ENCODE peak calls at places on chromosomes 11 and 22, in six cellular contexts. One of them, this sample, is unnamed.

GRCh38 chr11:613369-613968 is 2.3 kb downstream of the IRF7 start:
- DNase-seq in HFF-Myc: no peak
- DNase-seq in CD4-positive, alpha-beta T cell: peak
- DNase-seq in neural progenitor cell: peak
- DNase-seq in A673: peak
- DNase-seq in lower lobe of right lung: peak
- DNase-seq in this sample: peak

GRCh38 chr11:134634897-134635831 is 223.1 kb upstream of the B3GAT1 start:
- DNase-seq in lower lobe of right lung: no peak
- DNase-seq in A673: no peak
- DNase-seq in CD4-positive, alpha-beta T cell: no peak
- DNase-seq in neural progenitor cell: peak
- DNase-seq in HFF-Myc: no peak
- DNase-seq in this sample: peak

GRCh38 chr11:17148536-17148935 is 59.2 kb downstream of the PIK3C2A start:
- DNase-seq in lower lobe of right lung: no peak
- DNase-seq in neural progenitor cell: no peak
- DNase-seq in HFF-Myc: no peak
- DNase-seq in A673: no peak
- DNase-seq in CD4-positive, alpha-beta T cell: no peak
- DNase-seq in this sample: no peak

GRCh38 chr11:78823588-78823987 is 248.9 kb upstream of the NARS2 start:
- DNase-seq in HFF-Myc: no peak
- DNase-seq in lower lobe of right lung: no peak
- DNase-seq in CD4-positive, alpha-beta T cell: no peak
- DNase-seq in neural progenitor cell: no peak
- DNase-seq in A673: no peak
- DNase-seq in this sample: no peak

GRCh38 chr11:20351151-20351550 is 12.4 kb upstream of the HTATIP2 start:
- DNase-seq in neural progenitor cell: no peak
- DNase-seq in CD4-positive, alpha-beta T cell: no peak
- DNase-seq in lower lobe of right lung: no peak
- DNase-seq in HFF-Myc: no peak
- DNase-seq in A673: no peak
- DNase-seq in this sample: no peak

GRCh38 chr22:23557036-23557435 is 23.1 kb downstream of the IGLL1 start:
- DNase-seq in A673: no peak
- DNase-seq in CD4-positive, alpha-beta T cell: no peak
- DNase-seq in lower lobe of right lung: no peak
- DNase-seq in neural progenitor cell: no peak
- DNase-seq in HFF-Myc: no peak
- DNase-seq in this sample: peak

GRCh38 chr11:96424693-96425092 is 34.9 kb downstream of the JRKL start:
- DNase-seq in lower lobe of right lung: no peak
- DNase-seq in CD4-positive, alpha-beta T cell: no peak
- DNase-seq in HFF-Myc: peak
- DNase-seq in neural progenitor cell: no peak
- DNase-seq in A673: peak
- DNase-seq in this sample: no peak

GRCh38 chr11:72924568-72925190 is 110.5 kb downstream of the ATG16L2 start:
- DNase-seq in neural progenitor cell: no peak
- DNase-seq in lower lobe of right lung: no peak
- DNase-seq in HFF-Myc: no peak
- DNase-seq in CD4-positive, alpha-beta T cell: no peak
- DNase-seq in A673: peak
- DNase-seq in this sample: no peak

GRCh38 chr11:110776091-110776490 is 63.9 kb upstream of the ARHGAP20 start:
- DNase-seq in CD4-positive, alpha-beta T cell: no peak
- DNase-seq in lower lobe of right lung: no peak
- DNase-seq in A673: no peak
- DNase-seq in HFF-Myc: no peak
- DNase-seq in neural progenitor cell: no peak
- DNase-seq in this sample: no peak

GRCh38 chr11:35531246-35531645 is 5.8 kb upstream of the PAMR1 start:
- DNase-seq in CD4-positive, alpha-beta T cell: no peak
- DNase-seq in A673: no peak
- DNase-seq in neural progenitor cell: no peak
- DNase-seq in HFF-Myc: no peak
- DNase-seq in lower lobe of right lung: no peak
- DNase-seq in this sample: no peak

GRCh38 chr11:15816270-15816871 is 540.0 kb downstream of the SOX6 start:
- DNase-seq in HFF-Myc: no peak
- DNase-seq in lower lobe of right lung: no peak
- DNase-seq in A673: no peak
- DNase-seq in neural progenitor cell: no peak
- DNase-seq in CD4-positive, alpha-beta T cell: no peak
- DNase-seq in this sample: no peak

GRCh38 chr22:39732625-39733024 is 160.9 kb downstream of the ENTHD1 start:
- DNase-seq in A673: no peak
- DNase-seq in CD4-positive, alpha-beta T cell: no peak
- DNase-seq in neural progenitor cell: no peak
- DNase-seq in HFF-Myc: no peak
- DNase-seq in lower lobe of right lung: no peak
- DNase-seq in this sample: no peak

GRCh38 chr11:129815596-129816461 is at the start of gene TMEM45B:
- DNase-seq in lower lobe of right lung: peak
- DNase-seq in neural progenitor cell: peak
- DNase-seq in HFF-Myc: no peak
- DNase-seq in CD4-positive, alpha-beta T cell: peak
- DNase-seq in A673: no peak
- DNase-seq in this sample: peak

GRCh38 chr11:121039971-121040613 is 16.2 kb downstream of the TBCEL start:
- DNase-seq in lower lobe of right lung: no peak
- DNase-seq in A673: no peak
- DNase-seq in HFF-Myc: no peak
- DNase-seq in neural progenitor cell: no peak
- DNase-seq in CD4-positive, alpha-beta T cell: no peak
- DNase-seq in this sample: no peak

GRCh38 chr11:12802418-12803085 is 128.3 kb downstream of the TEAD1 start:
- DNase-seq in lower lobe of right lung: peak
- DNase-seq in neural progenitor cell: peak
- DNase-seq in CD4-positive, alpha-beta T cell: no peak
- DNase-seq in HFF-Myc: peak
- DNase-seq in A673: no peak
- DNase-seq in this sample: peak

GRCh38 chr11:63510360-63511130 is 4.7 kb downstream of the LGALS12 start:
- DNase-seq in CD4-positive, alpha-beta T cell: no peak
- DNase-seq in lower lobe of right lung: peak
- DNase-seq in neural progenitor cell: peak
- DNase-seq in HFF-Myc: no peak
- DNase-seq in A673: no peak
- DNase-seq in this sample: no peak

GRCh38 chr11:8233691-8234424 is 29.8 kb downstream of the LMO1 start:
- DNase-seq in lower lobe of right lung: peak
- DNase-seq in HFF-Myc: peak
- DNase-seq in CD4-positive, alpha-beta T cell: no peak
- DNase-seq in A673: no peak
- DNase-seq in neural progenitor cell: no peak
- DNase-seq in this sample: peak

GRCh38 chr11:134345237-134345550 is 13.4 kb downstream of the GLB1L2 start:
- DNase-seq in neural progenitor cell: no peak
- DNase-seq in HFF-Myc: no peak
- DNase-seq in A673: no peak
- DNase-seq in lower lobe of right lung: no peak
- DNase-seq in CD4-positive, alpha-beta T cell: no peak
- DNase-seq in this sample: no peak

GRCh38 chr11:106156290-106156937 is 79.0 kb downstream of the AASDHPPT start:
- DNase-seq in neural progenitor cell: peak
- DNase-seq in lower lobe of right lung: no peak
- DNase-seq in HFF-Myc: peak
- DNase-seq in CD4-positive, alpha-beta T cell: no peak
- DNase-seq in A673: peak
- DNase-seq in this sample: no peak

GRCh38 chr22:32820131-32820882 is 18.8 kb downstream of the TIMP3 start:
- DNase-seq in HFF-Myc: no peak
- DNase-seq in neural progenitor cell: no peak
- DNase-seq in CD4-positive, alpha-beta T cell: no peak
- DNase-seq in A673: no peak
- DNase-seq in lower lobe of right lung: no peak
- DNase-seq in this sample: no peak

GRCh38 chr11:645536-645935 is 8.5 kb downstream of the DRD4 start:
- DNase-seq in lower lobe of right lung: no peak
- DNase-seq in CD4-positive, alpha-beta T cell: no peak
- DNase-seq in neural progenitor cell: no peak
- DNase-seq in HFF-Myc: no peak
- DNase-seq in A673: no peak
- DNase-seq in this sample: no peak

GRCh38 chr11:15795378-15795777 is 561.0 kb downstream of the SOX6 start:
- DNase-seq in A673: no peak
- DNase-seq in HFF-Myc: no peak
- DNase-seq in lower lobe of right lung: no peak
- DNase-seq in CD4-positive, alpha-beta T cell: no peak
- DNase-seq in neural progenitor cell: no peak
- DNase-seq in this sample: no peak

GRCh38 chr22:17984114-17984513 is 40.2 kb downstream of the MICAL3 start:
- DNase-seq in A673: no peak
- DNase-seq in CD4-positive, alpha-beta T cell: no peak
- DNase-seq in HFF-Myc: no peak
- DNase-seq in lower lobe of right lung: no peak
- DNase-seq in neural progenitor cell: no peak
- DNase-seq in this sample: no peak

GRCh38 chr11:68821670-68822069 is 20.0 kb downstream of the CPT1A start:
- DNase-seq in HFF-Myc: no peak
- DNase-seq in CD4-positive, alpha-beta T cell: no peak
- DNase-seq in A673: no peak
- DNase-seq in lower lobe of right lung: no peak
- DNase-seq in neural progenitor cell: peak
- DNase-seq in this sample: no peak
- TF ChIP-seq CTCF in HFF-Myc: peak
- TF ChIP-seq CTCF in CD4-positive, alpha-beta T cell: no peak
- TF ChIP-seq CTCF in A673: peak
- TF ChIP-seq CTCF in lower lobe of right lung: no peak
- TF ChIP-seq CTCF in neural progenitor cell: peak
- TF ChIP-seq CTCF in this sample: peak

DNA sequence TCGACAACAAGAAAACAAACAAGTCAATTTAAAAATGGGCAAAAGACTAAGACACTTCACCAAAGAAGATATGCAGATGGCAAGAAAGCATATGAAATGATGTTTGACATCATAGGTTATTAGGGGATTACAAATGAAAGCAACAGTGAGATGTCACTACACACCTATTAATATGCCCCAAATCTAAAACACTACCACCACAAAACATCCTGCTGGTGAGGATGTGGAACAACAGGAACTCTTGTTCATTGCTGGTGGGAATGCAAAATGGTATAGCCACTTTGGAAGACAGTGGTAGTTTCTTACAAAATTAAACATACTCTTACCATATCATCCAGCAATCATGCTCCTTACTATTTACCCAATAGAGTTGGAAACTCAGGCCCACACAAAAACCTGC is 29.0 kb downstream of the PRRG4 start:
- DNase-seq in CD4-positive, alpha-beta T cell: no peak
- DNase-seq in neural progenitor cell: no peak
- DNase-seq in A673: peak
- DNase-seq in HFF-Myc: no peak
- DNase-seq in lower lobe of right lung: no peak
- DNase-seq in this sample: no peak
- TF ChIP-seq CTCF in CD4-positive, alpha-beta T cell: no peak
- TF ChIP-seq CTCF in neural progenitor cell: peak
- TF ChIP-seq CTCF in A673: peak
- TF ChIP-seq CTCF in HFF-Myc: no peak
- TF ChIP-seq CTCF in lower lobe of right lung: no peak
- TF ChIP-seq CTCF in this sample: no peak

DNA sequence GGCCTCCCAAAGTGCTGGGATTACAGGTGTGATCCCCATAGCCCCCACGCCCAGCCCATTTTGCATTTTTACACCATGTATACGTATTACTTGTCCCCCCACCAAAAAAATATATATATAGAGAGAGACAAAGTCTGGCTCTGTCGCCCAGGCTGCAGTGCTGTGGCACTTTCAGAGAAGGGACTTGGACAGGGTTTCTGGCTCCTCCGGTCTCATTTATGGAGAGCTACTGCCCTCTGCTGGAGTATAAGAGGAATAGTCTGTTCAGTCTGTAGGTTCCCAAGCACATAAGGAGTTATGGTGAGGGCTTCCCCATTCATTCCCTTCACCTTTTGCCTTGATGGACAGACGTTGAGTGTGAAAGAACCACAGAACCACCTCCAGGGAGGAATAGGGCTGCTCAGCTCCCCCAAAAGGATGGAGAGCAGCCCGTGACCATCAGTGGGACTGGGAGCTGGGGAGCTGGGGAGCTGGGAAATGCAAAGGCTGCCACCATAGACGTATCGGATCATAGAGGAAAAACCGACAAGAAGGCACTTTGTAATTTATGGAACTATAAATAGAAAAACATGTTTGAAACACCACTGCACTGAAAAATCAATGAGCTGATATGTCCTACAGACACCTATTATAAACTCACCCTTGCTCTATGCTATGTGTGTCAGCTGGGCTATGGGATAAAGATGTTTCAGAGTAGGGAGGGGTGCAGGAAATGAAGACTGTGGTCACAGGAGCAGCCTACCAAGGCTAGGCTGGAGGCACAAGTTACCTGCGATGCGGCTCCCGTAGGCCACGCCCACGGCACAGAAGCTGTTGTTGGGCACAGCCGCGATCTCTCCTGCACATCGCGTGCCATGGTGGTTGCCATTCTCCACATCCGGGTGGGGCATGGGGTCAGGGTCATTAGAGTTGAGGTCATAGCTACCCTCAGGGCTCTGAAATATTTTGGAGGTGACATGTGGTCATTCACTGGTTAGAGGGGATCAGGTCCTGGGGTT is 5.2 kb downstream of the PCSK7 start:
- DNase-seq in HFF-Myc: peak
- DNase-seq in CD4-positive, alpha-beta T cell: no peak
- DNase-seq in A673: peak
- DNase-seq in neural progenitor cell: peak
- DNase-seq in lower lobe of right lung: no peak
- DNase-seq in this sample: peak
- TF ChIP-seq CTCF in HFF-Myc: peak
- TF ChIP-seq CTCF in CD4-positive, alpha-beta T cell: peak
- TF ChIP-seq CTCF in A673: peak
- TF ChIP-seq CTCF in neural progenitor cell: peak
- TF ChIP-seq CTCF in lower lobe of right lung: peak
- TF ChIP-seq CTCF in this sample: peak

DNA sequence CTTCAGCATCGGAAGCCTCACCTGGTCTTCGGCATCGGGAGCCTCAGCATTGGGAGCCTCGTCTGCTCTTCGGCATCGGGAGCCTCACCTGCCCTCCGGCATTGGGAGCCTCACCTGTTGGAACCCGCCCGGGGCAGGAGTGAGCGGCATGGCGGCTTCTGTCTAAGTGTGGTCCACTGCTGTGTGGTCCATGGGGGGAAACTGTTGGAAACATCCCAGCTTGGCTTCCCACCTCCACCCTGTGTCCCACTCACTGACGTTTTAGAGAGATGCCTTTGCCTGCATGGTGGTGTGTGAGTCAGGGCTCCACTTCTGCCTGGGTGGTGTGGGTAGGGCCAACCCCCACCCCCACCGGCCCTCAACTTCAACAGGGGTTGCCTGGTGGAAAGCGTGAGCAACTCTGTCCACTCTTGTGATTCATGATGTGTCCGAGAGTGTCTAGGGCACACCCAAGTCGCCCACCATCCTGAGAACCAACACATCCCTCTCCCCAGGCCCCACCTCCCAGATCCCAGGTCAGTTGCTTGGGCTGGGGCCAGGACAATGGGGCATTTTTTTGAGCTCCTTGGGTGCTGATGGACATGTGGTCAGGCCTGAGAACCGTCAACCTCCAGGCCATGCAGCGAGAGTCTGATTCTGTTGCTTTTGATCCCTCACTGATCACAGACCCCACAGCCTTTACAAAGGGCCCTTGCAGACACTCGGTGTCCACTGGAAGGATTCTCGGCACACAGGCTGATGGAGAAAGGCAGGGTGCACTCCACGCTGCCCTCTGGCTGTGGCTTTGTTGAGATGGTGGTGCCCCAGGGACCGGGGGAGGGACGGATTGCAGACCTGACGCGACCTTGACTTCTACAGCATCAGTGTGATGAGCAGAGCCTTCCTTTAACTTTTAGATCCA is 406.7 kb downstream of the TBC1D22A start:
- DNase-seq in A673: peak
- DNase-seq in HFF-Myc: no peak
- DNase-seq in CD4-positive, alpha-beta T cell: no peak
- DNase-seq in lower lobe of right lung: peak
- DNase-seq in neural progenitor cell: peak
- DNase-seq in this sample: peak
- TF ChIP-seq CTCF in A673: peak
- TF ChIP-seq CTCF in HFF-Myc: peak
- TF ChIP-seq CTCF in CD4-positive, alpha-beta T cell: no peak
- TF ChIP-seq CTCF in lower lobe of right lung: no peak
- TF ChIP-seq CTCF in neural progenitor cell: peak
- TF ChIP-seq CTCF in this sample: peak

This sample was measured in kidney.